ENCODE peak calls at places on chromosomes 12 and 14, in four cellular contexts. H is epithelial cell of esophagus, Y is psoas muscle, M is A172. F is an unnamed sample.
A peak's percentile ranks its signal among the peaks of the same experiment; 100 is the strongest.

GRCh38 chr14:69500736-69501135 is 16.2 kb downstream of the PLEKHD1 start:
- DNase-seq in M (no peak), Y (no peak), H (no peak), F (no peak)

GRCh38 chr12:86710110-86710509 is 453.9 kb upstream of the MGAT4C start:
- DNase-seq in H (peak; percentile 32), Y (no peak), M (no peak), F (no peak)

GRCh38 chr12:6691473-6691872 is 2.3 kb upstream of the ZNF384 start:
- DNase-seq in H (peak; percentile 12), Y (no peak), M (peak; percentile 57), F (no peak)

GRCh38 chr12:1993871-1994371 is 10.3 kb downstream of the DCP1B start:
- DNase-seq in Y (no peak), H (peak; percentile 74), M (no peak), F (no peak)

GRCh38 chr12:8823565-8824300 is 1.3 kb downstream of the A2ML1 start:
- DNase-seq in M (peak; percentile 1), H (peak; percentile 30), Y (no peak), F (no peak)

GRCh38 chr14:68931063-68931462 is 48.0 kb downstream of the ACTN1 start:
- DNase-seq in H (no peak), M (no peak), Y (peak; percentile 8), F (no peak)

GRCh38 chr14:20454359-20454644 is 310 bp downstream of the OSGEP start:
- DNase-seq in Y (no peak), M (peak; percentile 54), H (peak; percentile 93), F (no peak)

GRCh38 chr14:63938198-63939005 is 85.6 kb downstream of the SYNE2 start:
- DNase-seq in M (no peak), H (peak; percentile 71), Y (no peak), F (no peak)

GRCh38 chr14:100673085-100673806 is 53.4 kb upstream of the DLK1 start:
- DNase-seq in M (no peak), H (no peak), Y (no peak), F (peak; percentile 20)

GRCh38 chr12:39402922-39403321 is 40.0 kb downstream of the KIF21A start:
- DNase-seq in Y (no peak), H (peak; percentile 74), M (no peak), F (no peak)

F was measured in left ventricle myocardium superior.